ENCODE peak calls at places on chromosomes 16 and 17, in five cellular contexts. G is fibroblast of lung, P is A549, L is neural progenitor cell, O is IMR-90. A is an unnamed sample.

GRCh38 chr17:12041316-12041715 is 20.6 kb downstream of the MAP2K4 start:
- DNase-seq in L (no peak), G (peak), O (peak), P (peak), A (peak)

GRCh38 chr16:50742521-50743150 is 750 bp downstream of the CYLD start:
- DNase-seq in P (no peak), L (peak), G (peak), O (peak), A (peak)

GRCh38 chr17:1997587-1998425 is 27.3 kb downstream of the RTN4RL1 start:
- DNase-seq in L (peak), G (no peak), O (no peak), P (peak), A (peak)

GRCh38 chr16:58020628-58021521 is 4.7 kb upstream of the MMP15 start:
- DNase-seq in O (peak), L (peak), G (no peak), P (peak), A (peak)

GRCh38 chr16:84463221-84463620 is 41.2 kb downstream of the MEAK7 start:
- DNase-seq in G (no peak), L (no peak), O (no peak), P (no peak), A (no peak)

GRCh38 chr16:4172070-4172469 is 55.8 kb upstream of the ADCY9 start:
- DNase-seq in L (no peak), O (peak), G (peak), P (no peak), A (no peak)

GRCh38 chr16:58280846-58281301 is 14.0 kb downstream of the PRSS54 start:
- DNase-seq in O (no peak), P (no peak), L (no peak), G (peak), A (peak)

GRCh38 chr17:15655162-15655561 is 28.9 kb downstream of the TRIM16 start:
- DNase-seq in L (no peak), P (no peak), G (peak), O (no peak), A (peak)

GRCh38 chr17:82228842-82229685 is at the start of gene SLC16A3:
- DNase-seq in P (peak), L (peak), O (peak), G (peak), A (peak)

GRCh38 chr16:72198641-72199250 is 26.8 kb upstream of the PMFBP1 start:
- DNase-seq in O (no peak), P (no peak), G (no peak), L (no peak), A (no peak)

GRCh38 chr17:79975498-79976134 is 60.1 kb downstream of the TBC1D16 start:
- DNase-seq in P (no peak), O (no peak), L (no peak), G (no peak), A (no peak)

GRCh38 chr16:27778171-27778925 is 228.4 kb downstream of the KATNIP start:
- DNase-seq in P (no peak), O (no peak), L (no peak), G (no peak), A (no peak)

GRCh38 chr16:85171809-85172464 is 59.7 kb upstream of the CIBAR2 start:
- DNase-seq in O (no peak), P (no peak), G (no peak), L (no peak), A (peak)

GRCh38 chr17:2776589-2777241 is 19.5 kb upstream of the RAP1GAP2 start:
- DNase-seq in G (no peak), L (peak), O (no peak), P (no peak), A (no peak)

GRCh38 chr16:20402651-20403050 is 1.9 kb downstream of the PDILT start:
- DNase-seq in P (no peak), O (no peak), L (no peak), G (no peak), A (no peak)

GRCh38 chr17:57732062-57732461 is 13.0 kb downstream of the CCDC182 start:
- DNase-seq in O (no peak), L (no peak), G (no peak), P (no peak), A (no peak)

GRCh38 chr16:50857881-50858280 is 116.0 kb downstream of the CYLD start:
- DNase-seq in O (no peak), P (no peak), L (no peak), G (no peak), A (no peak)

GRCh38 chr16:53672461-53672860 is 31.2 kb downstream of the RPGRIP1L start:
- DNase-seq in P (no peak), L (no peak), O (no peak), G (no peak), A (no peak)

GRCh38 chr17:8746501-8747236 is 2.0 kb upstream of the CCDC42 start:
- DNase-seq in P (no peak), O (peak), G (peak), L (peak), A (no peak)

GRCh38 chr16:49556252-49557069 is 182.9 kb downstream of the C16orf78 start:
- DNase-seq in P (peak), G (peak), L (peak), O (peak), A (peak)

GRCh38 chr17:40582328-40582901 is 17.1 kb upstream of the CCR7 start:
- DNase-seq in L (no peak), G (no peak), P (no peak), O (no peak), A (no peak)

GRCh38 chr16:4134434-4134833 is 18.2 kb upstream of the ADCY9 start:
- DNase-seq in L (no peak), P (no peak), G (no peak), O (no peak), A (no peak)

GRCh38 chr16:80314042-80314441 is 226.8 kb upstream of the DYNLRB2 start:
- DNase-seq in L (no peak), O (no peak), P (no peak), G (no peak), A (no peak)

GRCh38 chr17:42436401-42436800 is 13.3 kb upstream of the CAVIN1 start:
- DNase-seq in P (no peak), G (peak), L (no peak), O (peak), A (no peak)

GRCh38 chr17:35189291-35189690 is 4.9 kb downstream of the SLC35G3 start:
- DNase-seq in G (peak), O (no peak), P (no peak), L (no peak), A (peak)

GRCh38 chr16:78091419-78091818 is 8.0 kb upstream of the WWOX start:
- DNase-seq in L (no peak), P (no peak), G (no peak), O (no peak), A (no peak)

GRCh38 chr16:85462405-85463227 is 150.5 kb upstream of the GSE1 start:
- DNase-seq in O (no peak), L (peak), P (no peak), G (no peak), A (no peak)

GRCh38 chr16:86565644-86566511 is 751 bp upstream of the FOXC2 start:
- DNase-seq in G (peak), L (peak), O (no peak), P (no peak), A (no peak)

GRCh38 chr16:964696-965395 is 5.9 kb downstream of the LMF1 start:
- DNase-seq in O (no peak), P (no peak), G (peak), L (no peak), A (peak)

GRCh38 chr16:48385272-48385953 is at the start of gene SIAH1:
- DNase-seq in P (peak), G (peak), O (peak), L (peak), A (peak)

GRCh38 chr17:16013943-16014407 is 14.4 kb downstream of the TTC19 start:
- DNase-seq in L (peak), P (peak), G (peak), O (peak), A (peak)

GRCh38 chr17:21193031-21193430 is 20.9 kb downstream of the TMEM11 start:
- DNase-seq in G (no peak), L (no peak), O (no peak), P (no peak), A (no peak)

GRCh38 chr16:10497132-10498088 is 83.0 kb downstream of the EMP2 start:
- DNase-seq in P (no peak), L (no peak), G (peak), O (no peak), A (no peak)

GRCh38 chr16:78551487-78552085 is 452.1 kb downstream of the WWOX start:
- DNase-seq in O (no peak), G (no peak), L (peak), P (no peak), A (no peak)

GRCh38 chr16:57422026-57422944 is 17.7 kb downstream of the CCL17 start:
- DNase-seq in L (peak), P (peak), G (peak), O (peak), A (peak)

GRCh38 chr17:78892520-78892919 is 10.5 kb downstream of the CEP295NL start:
- DNase-seq in O (no peak), L (no peak), P (no peak), G (no peak), A (no peak)

GRCh38 chr17:78891406-78892061 is 11.5 kb downstream of the CEP295NL start:
- DNase-seq in O (no peak), P (no peak), G (no peak), L (no peak), A (no peak)

GRCh38 chr17:78893684-78894083 is 9.3 kb downstream of the CEP295NL start:
- DNase-seq in L (no peak), G (no peak), P (no peak), O (no peak), A (no peak)

GRCh38 chr17:78892062-78892456 is 10.9 kb downstream of the CEP295NL start:
- DNase-seq in L (no peak), O (no peak), G (no peak), P (no peak), A (no peak)

DNA sequence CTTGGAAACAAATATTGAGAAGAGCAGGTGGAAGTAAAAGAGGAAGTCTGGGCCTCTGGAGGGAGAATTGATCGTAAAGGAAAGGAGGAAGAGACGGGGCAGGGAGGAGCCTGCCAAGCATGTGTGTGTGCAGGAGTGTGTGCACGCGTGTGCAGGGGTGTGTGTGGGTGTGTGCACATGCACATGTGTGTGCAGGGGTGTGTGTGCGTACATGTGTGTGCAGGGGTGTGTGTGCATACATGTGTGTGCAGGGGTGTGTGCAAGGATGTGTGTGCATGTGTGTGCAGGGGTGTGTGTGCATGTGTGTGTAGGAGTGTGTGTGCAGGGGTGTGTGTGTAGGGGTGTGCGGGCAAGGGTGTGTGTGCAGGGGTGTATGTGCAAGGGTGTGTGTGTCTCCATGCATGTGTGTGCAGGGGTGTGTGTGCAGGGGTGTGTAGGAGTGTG is 10.0 kb downstream of the CEP295NL start:
- DNase-seq in G (no peak), L (no peak), P (no peak), O (no peak), A (no peak)
- H3K4me2 ChIP-seq in G (no peak), L (no peak), P (no peak), O (no peak), A (no peak)

DNA sequence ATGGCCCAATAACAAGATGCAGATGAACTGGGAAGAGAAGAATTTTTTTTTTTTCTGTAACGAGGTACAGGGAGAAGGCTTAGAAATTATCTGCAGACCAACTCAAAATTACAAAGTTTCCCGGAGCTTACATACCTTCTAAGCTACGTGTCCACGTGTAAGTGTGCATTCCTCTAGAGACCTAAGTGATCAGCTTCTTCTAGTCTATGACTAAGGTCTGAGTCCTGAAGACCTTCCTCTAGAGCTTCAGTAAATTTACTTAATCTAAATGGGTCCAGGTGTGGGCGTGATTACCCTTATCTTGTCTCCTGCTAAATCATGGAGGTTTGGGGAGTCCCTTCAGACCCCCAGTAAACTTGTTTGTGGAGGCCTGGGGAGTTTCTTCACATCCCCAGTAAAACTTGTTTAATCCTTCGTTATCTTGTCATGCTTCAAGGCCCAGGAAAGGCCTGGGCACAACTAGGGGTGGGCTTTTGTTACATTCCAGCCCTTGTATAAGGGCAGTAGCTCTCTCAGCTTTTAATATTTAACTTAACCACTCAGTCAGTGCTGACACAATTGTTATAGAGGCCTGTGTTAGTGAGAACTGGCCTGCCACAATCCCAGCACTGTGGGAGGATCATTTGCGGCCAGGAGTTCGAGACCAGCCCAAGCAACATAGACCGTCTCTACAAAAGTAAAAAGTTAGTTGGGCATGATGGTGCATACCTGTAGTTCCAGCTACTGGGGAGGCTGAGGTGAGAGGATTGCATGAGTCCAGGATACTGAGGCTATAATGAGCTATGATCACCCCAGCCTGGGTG is 342.3 kb downstream of the SNX29 start:
- DNase-seq in P (no peak), G (peak), L (no peak), O (peak), A (no peak)
- H3K4me2 ChIP-seq in P (peak), G (no peak), L (no peak), O (no peak), A (no peak)

DNA sequence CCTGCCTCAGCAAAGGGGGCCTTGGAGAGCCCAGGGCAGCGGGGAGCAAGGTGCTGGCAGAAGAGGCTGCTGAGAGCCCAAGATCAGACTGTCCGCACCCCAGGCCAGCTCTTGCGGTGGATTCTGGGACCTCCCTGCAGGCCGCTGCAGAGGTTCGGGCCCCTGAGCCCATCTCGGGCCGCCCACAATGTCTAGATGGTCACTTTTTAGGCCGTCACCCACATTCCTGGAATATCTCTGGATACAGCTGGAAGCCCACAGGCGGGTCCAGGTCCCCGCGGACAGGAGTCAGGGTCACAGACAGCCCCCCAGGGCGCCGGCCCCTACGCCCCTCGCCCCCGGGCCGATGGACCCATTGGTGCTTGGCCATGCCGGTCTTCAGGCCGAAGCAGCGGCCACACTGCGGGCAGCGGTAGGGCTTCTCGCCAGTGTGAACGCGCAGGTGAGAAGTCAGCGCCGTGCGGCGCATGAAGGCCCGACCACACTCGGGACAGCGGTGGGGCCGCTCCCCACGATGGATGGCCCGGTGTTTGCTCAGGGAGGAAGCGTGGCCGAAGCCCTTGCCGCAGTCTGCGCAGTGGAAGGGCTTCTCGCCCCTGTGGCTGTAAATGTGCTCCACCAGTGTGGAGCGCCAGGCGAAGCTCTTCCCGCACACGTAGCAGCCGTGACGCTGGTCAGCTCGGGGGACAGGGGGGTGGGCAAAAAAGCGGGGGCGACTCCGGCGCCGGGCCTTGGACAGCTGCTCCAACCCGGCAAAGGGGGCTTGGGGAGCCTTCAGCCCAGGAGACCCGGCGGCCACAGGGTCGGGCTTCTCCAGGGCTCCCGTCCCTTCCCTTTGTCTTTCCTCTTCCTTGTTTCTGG is 2.1 kb downstream of the ZNF747 start:
- DNase-seq in L (no peak), G (no peak), P (no peak), O (no peak), A (no peak)
- H3K4me2 ChIP-seq in L (no peak), G (no peak), P (no peak), O (no peak), A (no peak)

GRCh38 chr17:64388961-64389565 is 1.6 kb downstream of the PECAM1 start:
- DNase-seq in P (no peak), O (no peak), G (no peak), L (no peak), A (no peak)
- H3K4me2 ChIP-seq in P (no peak), O (no peak), G (no peak), L (no peak), A (peak)

DNA sequence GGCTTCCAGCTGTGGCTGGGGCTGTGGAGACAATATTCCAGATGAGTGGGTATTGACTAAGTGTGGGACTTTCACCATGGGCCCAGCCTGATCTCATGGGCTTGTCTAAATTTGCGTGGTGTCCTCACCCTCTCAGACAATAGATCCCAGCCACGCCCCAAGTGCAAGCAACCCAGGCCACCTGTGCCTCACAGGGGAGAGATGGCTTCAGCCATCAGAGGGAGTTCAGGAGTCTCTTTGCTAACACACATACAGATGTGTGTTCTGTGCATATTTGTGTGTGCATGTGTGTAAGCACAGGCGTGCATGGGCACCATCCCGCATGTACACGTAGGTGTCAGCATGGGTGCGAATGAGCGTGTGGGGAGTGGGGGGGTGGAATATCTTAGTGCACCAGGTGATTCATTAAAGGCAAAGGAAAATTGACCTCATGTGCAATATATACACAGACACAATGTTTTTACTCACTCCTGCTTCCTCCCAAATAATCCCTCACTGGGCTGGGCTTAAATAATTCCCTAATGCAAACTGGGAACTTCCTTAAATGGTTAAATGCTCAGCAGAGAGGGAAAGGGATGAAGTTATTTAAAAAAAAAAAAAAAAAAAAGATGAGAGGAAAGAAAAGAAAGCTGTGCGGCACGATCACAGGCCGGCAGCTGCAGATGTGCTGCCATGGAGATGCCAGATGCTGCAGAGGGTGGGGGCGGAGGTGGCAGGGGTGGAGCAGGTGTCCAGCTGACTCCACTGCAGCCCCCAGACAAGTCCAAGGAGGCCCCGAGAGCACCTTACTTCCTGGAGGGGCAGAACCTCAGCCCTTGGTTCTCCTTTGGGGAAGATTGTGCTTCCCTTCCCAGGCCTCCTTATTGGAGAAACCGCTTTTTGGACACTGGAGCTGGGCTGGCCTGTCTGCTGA is 24.0 kb upstream of the CDC42EP4 start:
- DNase-seq in G (no peak), O (no peak), P (peak), L (no peak), A (peak)
- H3K4me2 ChIP-seq in G (no peak), O (no peak), P (no peak), L (no peak), A (peak)

DNA sequence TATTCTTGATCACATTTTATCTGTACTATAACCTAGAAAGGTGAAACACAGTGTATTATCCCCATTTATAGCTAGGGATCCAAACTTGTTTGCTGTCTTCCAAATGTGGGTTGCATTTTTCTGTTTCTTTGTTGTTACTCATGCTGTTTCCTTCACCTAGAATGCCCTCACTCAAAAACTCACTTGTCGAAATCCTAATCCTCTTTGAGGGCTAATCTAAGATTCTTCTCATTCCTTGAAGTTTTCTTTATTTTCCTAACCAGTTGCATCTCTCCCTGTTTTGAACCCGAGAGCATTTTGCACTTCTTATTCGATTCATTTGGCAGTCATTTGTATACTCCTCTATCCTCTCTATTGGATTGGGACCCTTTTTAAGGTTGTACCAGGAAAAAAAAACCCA is 9.6 kb downstream of the CALCOCO2 start:
- DNase-seq in P (no peak), O (no peak), G (peak), L (peak), A (no peak)
- H3K4me2 ChIP-seq in P (peak), O (peak), G (peak), L (peak), A (no peak)